ENCODE peak calls at places on chromosomes 13 and 19, in six cellular contexts. One of them, this sample, is unnamed.

GRCh38 chr13:63279136-63279535 is 1863.5 kb upstream of the PCDH20 start:
- DNase-seq in endothelial cell: no peak
- DNase-seq in omental fat pad: no peak
- DNase-seq in GM20000: no peak
- DNase-seq in A549: no peak
- DNase-seq in foreskin fibroblast: no peak
- DNase-seq in this sample: no peak

GRCh38 chr19:55119053-55119452 is 1.6 kb upstream of the PPP1R12C start:
- DNase-seq in endothelial cell: no peak
- DNase-seq in omental fat pad: no peak
- DNase-seq in GM20000: no peak
- DNase-seq in A549: no peak
- DNase-seq in foreskin fibroblast: no peak
- DNase-seq in this sample: no peak

GRCh38 chr19:3046621-3047306 is 15.5 kb downstream of the TLE5 start:
- DNase-seq in endothelial cell: no peak
- DNase-seq in omental fat pad: no peak
- DNase-seq in GM20000: no peak
- DNase-seq in A549: no peak
- DNase-seq in foreskin fibroblast: no peak
- DNase-seq in this sample: no peak

GRCh38 chr19:1574763-1575162 is 6.6 kb upstream of the MEX3D start:
- DNase-seq in endothelial cell: no peak
- DNase-seq in omental fat pad: no peak
- DNase-seq in GM20000: no peak
- DNase-seq in A549: no peak
- DNase-seq in foreskin fibroblast: no peak
- DNase-seq in this sample: no peak

GRCh38 chr13:32988588-32989256 is 27.5 kb upstream of the KL start:
- DNase-seq in endothelial cell: no peak
- DNase-seq in omental fat pad: no peak
- DNase-seq in GM20000: no peak
- DNase-seq in A549: no peak
- DNase-seq in foreskin fibroblast: peak; percentile 31
- DNase-seq in this sample: no peak

GRCh38 chr13:46962286-46962941 is 65.6 kb upstream of the HTR2A start:
- DNase-seq in endothelial cell: no peak
- DNase-seq in omental fat pad: no peak
- DNase-seq in GM20000: peak; percentile 28
- DNase-seq in A549: no peak
- DNase-seq in foreskin fibroblast: peak; percentile 68
- DNase-seq in this sample: peak; percentile 28

GRCh38 chr13:110638253-110638652 is 22.9 kb downstream of the NAXD start:
- DNase-seq in endothelial cell: no peak
- DNase-seq in omental fat pad: no peak
- DNase-seq in GM20000: no peak
- DNase-seq in A549: no peak
- DNase-seq in foreskin fibroblast: no peak
- DNase-seq in this sample: no peak

GRCh38 chr13:21625366-21625765 is 21.4 kb upstream of the MICU2 start:
- DNase-seq in endothelial cell: no peak
- DNase-seq in omental fat pad: no peak
- DNase-seq in GM20000: peak; percentile 52
- DNase-seq in A549: peak; percentile 45
- DNase-seq in foreskin fibroblast: peak; percentile 23
- DNase-seq in this sample: peak; percentile 38

GRCh38 chr19:43739419-43739818 is 15.3 kb downstream of the SMG9 start:
- DNase-seq in endothelial cell: no peak
- DNase-seq in omental fat pad: no peak
- DNase-seq in GM20000: no peak
- DNase-seq in A549: peak; percentile 68
- DNase-seq in foreskin fibroblast: no peak
- DNase-seq in this sample: no peak

GRCh38 chr13:50437252-50437651 is 406.2 kb downstream of the DLEU7 start:
- DNase-seq in endothelial cell: no peak
- DNase-seq in omental fat pad: no peak
- DNase-seq in GM20000: no peak
- DNase-seq in A549: no peak
- DNase-seq in foreskin fibroblast: peak; percentile 90
- DNase-seq in this sample: no peak

GRCh38 chr19:10292789-10293636 is 3.3 kb downstream of the ICAM5 start:
- DNase-seq in endothelial cell: no peak
- DNase-seq in omental fat pad: no peak
- DNase-seq in GM20000: no peak
- DNase-seq in A549: no peak
- DNase-seq in foreskin fibroblast: no peak
- DNase-seq in this sample: no peak

GRCh38 chr13:109159650-109160309 is 530.4 kb downstream of the MYO16 start:
- DNase-seq in endothelial cell: no peak
- DNase-seq in omental fat pad: no peak
- DNase-seq in GM20000: no peak
- DNase-seq in A549: no peak
- DNase-seq in foreskin fibroblast: no peak
- DNase-seq in this sample: no peak

DNA sequence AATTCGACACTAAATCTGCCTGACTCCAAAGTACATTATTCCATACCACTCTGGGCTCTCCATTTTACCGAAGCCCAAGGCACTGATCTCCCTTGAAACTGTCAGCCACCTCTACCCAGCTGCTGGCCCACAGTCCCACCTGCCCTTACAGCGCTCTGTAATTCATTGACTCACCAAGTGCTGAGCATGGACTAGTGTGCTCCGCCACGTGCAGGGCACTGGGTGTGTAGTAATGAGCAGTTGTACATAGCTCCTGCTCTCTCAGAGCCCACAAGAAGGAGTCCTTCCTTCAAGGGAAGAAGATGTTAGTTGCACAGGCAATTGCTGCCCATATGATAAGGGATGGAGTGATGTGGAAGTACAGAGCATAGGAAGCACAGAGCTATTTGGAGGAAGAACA is 76.6 kb upstream of the SIAH3 start:
- DNase-seq in endothelial cell: no peak
- DNase-seq in omental fat pad: no peak
- DNase-seq in GM20000: no peak
- DNase-seq in A549: no peak
- DNase-seq in foreskin fibroblast: no peak
- DNase-seq in this sample: no peak
- TF ChIP-seq CTCF in endothelial cell: no peak
- TF ChIP-seq CTCF in omental fat pad: no peak
- TF ChIP-seq CTCF in GM20000: no peak
- TF ChIP-seq CTCF in A549: no peak
- TF ChIP-seq CTCF in foreskin fibroblast: no peak
- TF ChIP-seq CTCF in this sample: no peak

DNA sequence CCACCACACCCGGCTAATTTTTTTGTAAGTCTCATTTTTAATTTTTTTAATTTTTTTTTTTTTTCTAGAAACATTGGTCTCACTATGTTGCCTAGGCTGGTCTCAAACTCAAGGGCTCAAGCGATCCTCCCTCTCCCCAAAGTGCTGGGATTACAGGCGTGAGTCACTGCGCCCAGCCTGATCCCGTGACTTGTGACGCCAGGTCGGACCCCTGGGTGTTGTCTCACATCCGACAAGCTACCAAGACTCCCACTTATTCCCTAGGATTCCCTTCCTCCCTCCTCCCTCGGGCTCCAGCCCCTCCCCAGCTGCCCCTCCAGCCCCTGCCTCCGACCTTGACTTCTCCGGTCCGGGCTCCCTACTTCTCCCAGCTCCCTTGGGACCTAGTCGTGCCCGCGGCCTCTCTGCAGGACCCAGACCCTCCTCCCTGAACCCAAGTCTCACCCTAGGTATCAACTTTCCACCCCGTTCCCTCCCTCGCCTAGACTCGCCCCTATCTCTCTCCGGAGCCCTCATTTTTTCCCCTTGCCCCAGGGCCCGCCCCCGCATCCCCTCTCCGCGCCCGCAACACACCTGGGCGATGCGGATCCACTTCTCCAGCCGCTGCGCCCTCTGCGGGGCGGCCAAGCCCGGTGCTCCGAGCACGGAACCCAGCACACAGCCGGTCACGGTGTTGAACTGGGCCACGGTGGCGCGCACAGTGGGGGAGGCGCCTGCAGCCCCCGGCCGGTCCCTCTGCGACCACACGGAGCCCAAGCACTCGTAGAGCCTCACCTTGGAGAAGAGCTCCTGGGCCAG is 13.1 kb downstream of the RGL3 start:
- DNase-seq in endothelial cell: peak; percentile 29
- DNase-seq in omental fat pad: no peak
- DNase-seq in GM20000: peak; percentile 54
- DNase-seq in A549: no peak
- DNase-seq in foreskin fibroblast: peak; percentile 27
- DNase-seq in this sample: no peak
- TF ChIP-seq CTCF in endothelial cell: no peak
- TF ChIP-seq CTCF in omental fat pad: no peak
- TF ChIP-seq CTCF in GM20000: peak; percentile 31
- TF ChIP-seq CTCF in A549: no peak
- TF ChIP-seq CTCF in foreskin fibroblast: peak; percentile 23
- TF ChIP-seq CTCF in this sample: peak; percentile 39

GRCh38 chr13:27534108-27534975 is 84.0 kb upstream of the MTIF3 start:
- DNase-seq in endothelial cell: no peak
- DNase-seq in omental fat pad: no peak
- DNase-seq in GM20000: no peak
- DNase-seq in A549: no peak
- DNase-seq in foreskin fibroblast: no peak
- DNase-seq in this sample: no peak
- TF ChIP-seq CTCF in endothelial cell: no peak
- TF ChIP-seq CTCF in omental fat pad: no peak
- TF ChIP-seq CTCF in GM20000: no peak
- TF ChIP-seq CTCF in A549: no peak
- TF ChIP-seq CTCF in foreskin fibroblast: no peak
- TF ChIP-seq CTCF in this sample: no peak

DNA sequence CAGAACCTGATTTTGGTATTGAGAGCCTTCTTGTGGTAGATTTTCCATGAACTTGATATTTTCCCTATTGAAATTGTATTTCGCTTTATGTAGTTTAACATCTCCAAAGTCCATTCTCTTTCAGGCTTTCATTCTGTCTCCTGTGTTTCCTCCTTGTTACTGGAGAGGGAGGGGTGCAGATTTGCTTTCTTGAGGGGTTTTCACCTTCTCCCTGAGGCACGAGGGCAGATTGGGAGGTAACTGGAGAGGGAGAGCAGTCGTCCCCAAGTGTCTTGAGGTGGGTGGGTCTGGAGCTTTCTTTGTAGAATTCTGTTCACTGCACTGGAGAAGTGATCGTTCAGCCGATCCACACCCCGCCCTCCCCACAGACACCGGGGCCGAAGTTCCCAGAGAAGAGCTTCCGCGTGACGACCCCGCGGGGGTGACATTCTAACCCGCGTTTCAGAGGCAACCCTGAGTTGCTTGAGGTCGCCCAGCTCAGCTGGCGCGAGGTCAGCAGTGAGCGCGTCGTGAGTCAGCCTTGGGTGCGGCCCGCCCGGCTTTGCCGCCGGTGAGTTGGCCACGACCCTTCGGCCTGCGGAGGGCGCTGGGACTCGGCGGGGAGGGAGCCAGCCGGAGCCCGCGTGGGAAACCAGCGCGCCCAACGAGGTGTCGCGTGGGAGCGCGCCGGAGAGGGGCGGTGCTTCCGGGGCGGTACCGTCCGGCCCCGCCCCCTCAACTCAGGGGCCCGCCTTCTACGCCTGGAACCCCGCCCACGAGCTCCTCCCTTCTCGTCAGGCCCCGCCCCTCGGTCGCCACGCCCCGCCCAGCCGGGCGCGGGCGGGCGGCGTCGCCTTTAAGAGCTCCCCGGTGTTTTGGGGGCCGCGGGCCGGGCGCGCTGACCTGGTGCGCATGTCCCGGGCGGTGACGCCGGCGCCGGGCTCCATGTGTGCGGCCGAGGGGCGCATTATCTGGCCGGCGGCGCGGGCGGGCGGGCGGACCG is at the start of gene GATAD2A:
- DNase-seq in endothelial cell: peak; percentile 88
- DNase-seq in omental fat pad: peak; percentile 84
- DNase-seq in GM20000: peak; percentile 98
- DNase-seq in A549: peak; percentile 87
- DNase-seq in foreskin fibroblast: peak; percentile 100
- DNase-seq in this sample: peak; percentile 90
- TF ChIP-seq CTCF in endothelial cell: no peak
- TF ChIP-seq CTCF in omental fat pad: no peak
- TF ChIP-seq CTCF in GM20000: peak; percentile 45
- TF ChIP-seq CTCF in A549: no peak
- TF ChIP-seq CTCF in foreskin fibroblast: peak; percentile 28
- TF ChIP-seq CTCF in this sample: peak; percentile 71

DNA sequence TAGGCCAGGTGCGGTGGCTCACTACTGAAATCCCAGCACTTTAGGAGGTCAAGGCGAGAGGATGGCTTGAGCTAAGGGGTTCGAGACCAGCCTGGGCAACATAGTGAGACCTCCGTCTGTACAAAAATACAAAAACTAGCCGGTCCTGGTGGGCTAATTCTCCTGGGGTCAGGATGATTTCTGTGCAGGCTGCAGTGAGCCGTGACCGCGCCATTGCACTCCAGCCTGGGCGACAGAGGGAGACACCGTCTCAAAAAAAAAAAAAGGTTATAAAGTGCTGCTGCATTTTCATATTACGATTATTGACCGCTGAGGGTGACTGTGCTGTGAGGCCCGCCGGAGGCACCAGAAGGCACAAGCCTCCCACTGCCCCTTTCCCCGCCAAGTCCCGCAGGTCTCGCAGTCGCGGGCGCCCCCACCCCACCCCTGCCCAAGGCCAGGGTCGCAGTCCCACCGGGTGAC is 477 bp upstream of the PLEKHF1 start:
- DNase-seq in endothelial cell: no peak
- DNase-seq in omental fat pad: no peak
- DNase-seq in GM20000: no peak
- DNase-seq in A549: no peak
- DNase-seq in foreskin fibroblast: no peak
- DNase-seq in this sample: no peak
- TF ChIP-seq CTCF in endothelial cell: no peak
- TF ChIP-seq CTCF in omental fat pad: no peak
- TF ChIP-seq CTCF in GM20000: no peak
- TF ChIP-seq CTCF in A549: peak; percentile 26
- TF ChIP-seq CTCF in foreskin fibroblast: no peak
- TF ChIP-seq CTCF in this sample: no peak

GRCh38 chr19:39197808-39198207 is 1.0 kb downstream of the NCCRP1 start:
- DNase-seq in endothelial cell: no peak
- DNase-seq in omental fat pad: no peak
- DNase-seq in GM20000: no peak
- DNase-seq in A549: no peak
- DNase-seq in foreskin fibroblast: no peak
- DNase-seq in this sample: no peak
- TF ChIP-seq CTCF in endothelial cell: no peak
- TF ChIP-seq CTCF in omental fat pad: no peak
- TF ChIP-seq CTCF in GM20000: peak; percentile 3
- TF ChIP-seq CTCF in A549: peak; percentile 33
- TF ChIP-seq CTCF in foreskin fibroblast: no peak
- TF ChIP-seq CTCF in this sample: peak; percentile 16

This sample was measured in HFFc6.